ENCODE peak calls at places on chromosomes 11 and 22, in eight cellular contexts. A is endothelial cell; J is astrocyte; F is germinal center; V is activated naive CD8-positive, alpha-beta T cell treated with anti-CD3 and anti-CD28 coated beads, Interleukin-2, amount 50 U/mL, for 24 hours; O is neural crest cell; M is bronchial epithelial cell; Z is GM12891. S is an unnamed sample.

GRCh38 chr11:19766206-19766605 is 53.6 kb downstream of the NAV2 start:
- DNase-seq in Z (no peak), O (no peak), M (no peak), V (no peak), F (no peak), J (no peak), A (no peak), S (no peak)

GRCh38 chr11:1882265-1883238 is 9.1 kb downstream of the PRR33 start:
- DNase-seq in J (peak), Z (peak), M (peak), A (peak), V (peak), O (peak), F (peak), S (peak)

GRCh38 chr11:120102050-120102861 is 35.7 kb downstream of the TRIM29 start:
- DNase-seq in M (no peak), V (no peak), O (no peak), J (no peak), A (no peak), Z (no peak), F (no peak), S (no peak)

GRCh38 chr22:27475548-27475897 is 326.0 kb downstream of the MN1 start:
- DNase-seq in M (peak), A (no peak), V (no peak), F (no peak), J (no peak), O (no peak), Z (no peak), S (no peak)

GRCh38 chr11:93510196-93510898 is 32.8 kb downstream of the SMCO4 start:
- DNase-seq in V (no peak), A (no peak), F (no peak), J (no peak), Z (no peak), O (no peak), M (no peak), S (no peak)

GRCh38 chr22:37496651-37497599 is 10.7 kb upstream of the MFNG start:
- DNase-seq in V (no peak), J (peak), O (no peak), F (no peak), Z (no peak), A (no peak), M (peak), S (peak)

GRCh38 chr11:63505857-63506528 is at the start of gene LGALS12:
- DNase-seq in J (peak), F (no peak), O (no peak), Z (no peak), M (no peak), V (no peak), A (no peak), S (no peak)

GRCh38 chr11:45801723-45802315 is 3.1 kb upstream of the SLC35C1 start:
- DNase-seq in M (peak), A (no peak), Z (no peak), F (no peak), V (no peak), J (no peak), O (no peak), S (no peak)

GRCh38 chr22:47599753-47600152 is 837.3 kb downstream of the TBC1D22A start:
- DNase-seq in A (no peak), O (no peak), F (no peak), J (no peak), M (no peak), V (no peak), Z (no peak), S (no peak)

GRCh38 chr11:119533931-119534694 is 111.1 kb upstream of the THY1 start:
- DNase-seq in J (peak), V (peak), M (peak), A (peak), Z (peak), F (peak), O (peak), S (peak)

GRCh38 chr11:1762537-1763302 is 1.0 kb downstream of the CTSD start:
- DNase-seq in O (no peak), A (no peak), M (peak), Z (no peak), V (no peak), J (no peak), F (no peak), S (peak)

GRCh38 chr22:23401111-23401909 is 178.8 kb downstream of the IGLL1 start:
- DNase-seq in J (peak), Z (no peak), M (peak), F (no peak), O (no peak), V (no peak), A (no peak), S (no peak)

GRCh38 chr22:49582171-49582570 is 245.5 kb downstream of the BRD1 start:
- DNase-seq in O (peak), V (no peak), M (no peak), A (no peak), Z (no peak), F (no peak), J (no peak), S (no peak)

GRCh38 chr11:35976434-35976833 is 32.6 kb downstream of the LDLRAD3 start:
- DNase-seq in O (no peak), A (no peak), M (no peak), F (no peak), J (no peak), V (no peak), Z (no peak), S (no peak)

GRCh38 chr11:77267910-77268309 is 33.6 kb downstream of the GDPD4 start:
- DNase-seq in F (no peak), M (peak), A (no peak), J (peak), V (no peak), Z (no peak), O (no peak), S (no peak)

GRCh38 chr11:130246270-130246669 is 68.4 kb downstream of the ZBTB44 start:
- DNase-seq in A (no peak), Z (no peak), V (no peak), J (no peak), O (no peak), M (no peak), F (no peak), S (no peak)

GRCh38 chr22:39309881-39310714 is 9.3 kb downstream of the RPL3 start:
- DNase-seq in M (peak), J (no peak), V (no peak), O (no peak), F (no peak), A (no peak), Z (no peak), S (no peak)

GRCh38 chr22:24894998-24895397 is 51.5 kb downstream of the LHFPL7 start:
- DNase-seq in Z (no peak), O (no peak), V (no peak), F (no peak), M (peak), A (no peak), J (peak), S (no peak)

GRCh38 chr11:8356731-8357504 is 93.2 kb upstream of the LMO1 start:
- DNase-seq in F (no peak), O (no peak), V (no peak), Z (no peak), M (no peak), A (no peak), J (peak), S (no peak)

GRCh38 chr11:35367491-35367890 is 51.9 kb downstream of the SLC1A2 start:
- DNase-seq in O (no peak), A (no peak), J (peak), Z (no peak), F (no peak), V (no peak), M (no peak), S (no peak)

GRCh38 chr11:134271978-134272377 is 4.2 kb upstream of the GLB1L3 start:
- DNase-seq in F (no peak), Z (no peak), V (no peak), J (no peak), A (no peak), M (no peak), O (no peak), S (no peak)

GRCh38 chr22:50148166-50148500 is 22.4 kb upstream of the PANX2 start:
- DNase-seq in J (no peak), M (no peak), F (no peak), Z (no peak), V (no peak), O (no peak), A (no peak), S (no peak)

GRCh38 chr22:20218320-20218872 is 49.7 kb downstream of the RTN4R start:
- DNase-seq in O (no peak), F (no peak), V (no peak), M (no peak), A (no peak), J (no peak), Z (no peak), S (no peak)

GRCh38 chr22:23012081-23012622 is 58.2 kb upstream of the GNAZ start:
- DNase-seq in A (no peak), F (no peak), Z (peak), J (no peak), M (no peak), V (peak), O (no peak), S (no peak)

GRCh38 chr11:110901441-110901840 is 189.2 kb upstream of the ARHGAP20 start:
- DNase-seq in F (no peak), J (no peak), V (no peak), M (no peak), A (no peak), Z (no peak), O (no peak), S (no peak)

GRCh38 chr11:92253945-92254344 is 29.3 kb downstream of the FAT3 start:
- DNase-seq in Z (no peak), V (no peak), M (no peak), J (peak), F (no peak), A (no peak), O (no peak), S (no peak)

GRCh38 chr11:65890324-65891179 is at the start of gene CCDC85B:
- DNase-seq in J (peak), M (peak), V (peak), Z (peak), F (peak), A (peak), O (peak), S (peak)

GRCh38 chr22:19880786-19881569 is 26.3 kb upstream of the GNB1L start:
- DNase-seq in M (peak), F (no peak), V (no peak), J (peak), A (peak), O (peak), Z (peak), S (peak)

GRCh38 chr11:33892906-33893594 is 1.2 kb upstream of the LMO2 start:
- DNase-seq in V (peak), M (no peak), Z (no peak), J (no peak), A (no peak), O (no peak), F (no peak), S (no peak)

GRCh38 chr22:49973018-49973965 is 12.7 kb downstream of the PIM3 start:
- DNase-seq in M (no peak), A (no peak), Z (no peak), V (no peak), F (no peak), J (peak), O (no peak), S (no peak)

GRCh38 chr11:6695377-6695776 is 12.2 kb upstream of the MRPL17 start:
- DNase-seq in V (no peak), A (no peak), O (no peak), J (peak), Z (no peak), M (no peak), F (no peak), S (no peak)

GRCh38 chr11:66443602-66444001 is 5.0 kb upstream of the MRPL11 start:
- DNase-seq in V (no peak), O (no peak), Z (no peak), M (peak), A (no peak), J (peak), F (no peak), S (no peak)

GRCh38 chr11:110123003-110123402 is 29.8 kb downstream of the ZC3H12C start:
- DNase-seq in A (no peak), O (no peak), M (no peak), Z (no peak), J (peak), V (no peak), F (no peak), S (no peak)

GRCh38 chr11:36195496-36196346 is 93.5 kb downstream of the COMMD9 start:
- DNase-seq in M (no peak), A (no peak), V (no peak), F (no peak), Z (no peak), O (no peak), J (no peak), S (no peak)

GRCh38 chr11:33179431-33179830 is 18.2 kb upstream of the CSTF3 start:
- DNase-seq in V (no peak), J (no peak), O (no peak), Z (no peak), F (no peak), A (no peak), M (no peak), S (no peak)

GRCh38 chr22:47957649-47958048 is 1195.2 kb downstream of the TBC1D22A start:
- DNase-seq in J (no peak), O (no peak), M (no peak), F (no peak), Z (no peak), V (no peak), A (no peak), S (no peak)

GRCh38 chr11:63687845-63688244 is 6.5 kb downstream of the RTN3 start:
- DNase-seq in V (no peak), M (peak), A (no peak), Z (no peak), F (no peak), O (no peak), J (no peak), S (no peak)

GRCh38 chr11:26558191-26558590 is 13.9 kb downstream of the MUC15 start:
- DNase-seq in F (no peak), A (no peak), J (no peak), Z (no peak), M (no peak), O (no peak), V (no peak), S (no peak)

GRCh38 chr22:30238136-30238535 is 8.4 kb downstream of the LIF start:
- DNase-seq in A (no peak), F (no peak), J (peak), M (no peak), O (no peak), Z (no peak), V (no peak), S (no peak)